ENCODE peak calls at places on chromosomes 12 and 14, in six cellular contexts. Y is A549, I is H1, B is HepG2, C is endothelial cell of umbilical vein, O is K562. E is an unnamed sample.
A peak's percentile ranks its signal among the peaks of the same experiment; 100 is the strongest.

GRCh38 chr14:50875359-50876090 is 3.7 kb downstream of the ABHD12B start:
- DNase-seq in C (no peak), B (peak; percentile 96), Y (no peak), I (no peak), O (no peak), E (no peak)

GRCh38 chr12:54329756-54330155 is 4.8 kb downstream of the COPZ1 start:
- DNase-seq in C (no peak), I (peak; percentile 25), B (peak; percentile 20), Y (no peak), O (no peak), E (no peak)

GRCh38 chr12:116916714-116917114 is 6.0 kb downstream of the FBXW8 start:
- DNase-seq in O (peak; percentile 83), Y (peak; percentile 90), I (no peak), C (peak; percentile 16), B (peak; percentile 95), E (no peak)

GRCh38 chr14:65788876-65789859 is 376.6 kb downstream of the FUT8 start:
- DNase-seq in B (peak; percentile 3), Y (no peak), O (no peak), I (no peak), C (no peak), E (no peak)

GRCh38 chr14:78968249-78968648 is 798.1 kb downstream of the NRXN3 start:
- DNase-seq in Y (no peak), C (no peak), O (no peak), B (no peak), I (no peak), E (no peak)

GRCh38 chr12:6613015-6613775 is 6.0 kb upstream of the CHD4 start:
- DNase-seq in O (peak; percentile 95), B (peak; percentile 62), I (no peak), Y (no peak), C (peak; percentile 28), E (peak; percentile 56)

GRCh38 chr14:105380656-105381210 is 17.6 kb upstream of the TEX22 start:
- DNase-seq in I (no peak), Y (no peak), O (no peak), C (no peak), B (no peak), E (no peak)

GRCh38 chr12:70606001-70606400 is 31.2 kb downstream of the PTPRB start:
- DNase-seq in C (peak; percentile 78), Y (no peak), I (no peak), O (no peak), B (peak; percentile 23), E (no peak)

GRCh38 chr12:118033331-118033730 is 16.8 kb downstream of the RFC5 start:
- DNase-seq in Y (no peak), C (peak; percentile 37), O (no peak), I (no peak), B (no peak), E (no peak)

GRCh38 chr12:65986047-65986446 is 144.5 kb downstream of the LLPH start:
- DNase-seq in C (peak; percentile 28), B (no peak), I (no peak), O (no peak), Y (peak; percentile 20), E (no peak)

GRCh38 chr14:100531591-100532121 is 55.6 kb downstream of the BEGAIN start:
- DNase-seq in C (no peak), B (no peak), O (no peak), I (no peak), Y (no peak), E (no peak)

GRCh38 chr12:75545636-75546035 is 34.2 kb upstream of the KRR1 start:
- DNase-seq in B (no peak), I (no peak), Y (no peak), O (no peak), C (no peak), E (no peak)

GRCh38 chr12:10715491-10715890 is 7.6 kb downstream of the YBX3 start:
- DNase-seq in I (no peak), O (no peak), B (no peak), Y (no peak), C (no peak), E (no peak)

GRCh38 chr12:65501935-65502334 is 223.5 kb downstream of the MSRB3 start:
- DNase-seq in O (no peak), Y (no peak), B (no peak), C (no peak), I (no peak), E (no peak)

GRCh38 chr12:124862768-124863408 is 776 bp downstream of the SCARB1 start:
- DNase-seq in I (no peak), C (peak; percentile 15), B (no peak), Y (no peak), O (peak; percentile 46), E (no peak)

GRCh38 chr14:56796259-56796658 is 14.0 kb downstream of the OTX2 start:
- DNase-seq in O (no peak), B (no peak), C (no peak), Y (no peak), I (no peak), E (no peak)

GRCh38 chr12:114895822-114896221 is 211.8 kb upstream of the TBX3 start:
- DNase-seq in C (no peak), Y (no peak), I (no peak), O (no peak), B (no peak), E (no peak)

GRCh38 chr12:71955946-71956345 is 17.3 kb downstream of the TPH2 start:
- DNase-seq in Y (no peak), O (no peak), B (no peak), C (no peak), I (no peak), E (no peak)

GRCh38 chr12:12685305-12685704 is 10.7 kb downstream of the GPR19 start:
- DNase-seq in O (no peak), Y (no peak), C (no peak), B (no peak), I (no peak), E (peak; percentile 53)

GRCh38 chr12:114306646-114307045 is 99.3 kb downstream of the TBX5 start:
- DNase-seq in B (no peak), I (no peak), Y (no peak), C (no peak), O (no peak), E (no peak)

GRCh38 chr12:11555743-11556625 is 93.5 kb upstream of the ETV6 start:
- DNase-seq in B (no peak), I (no peak), Y (no peak), C (no peak), O (peak; percentile 6), E (no peak)

GRCh38 chr12:125882141-125882540 is 816.9 kb downstream of the AACS start:
- DNase-seq in C (no peak), B (no peak), O (no peak), Y (no peak), I (no peak), E (no peak)

GRCh38 chr14:68246074-68246980 is 426.7 kb downstream of the RAD51B start:
- DNase-seq in Y (no peak), O (peak; percentile 33), B (no peak), I (no peak), C (peak; percentile 61), E (no peak)

GRCh38 chr12:132668191-132669088 is 18.7 kb downstream of the POLE start:
- DNase-seq in Y (no peak), I (no peak), O (no peak), B (no peak), C (no peak), E (no peak)

GRCh38 chr12:125183187-125184067 is 118.2 kb downstream of the AACS start:
- DNase-seq in Y (peak; percentile 71), O (peak; percentile 85), I (no peak), B (peak; percentile 39), C (peak; percentile 66), E (peak; percentile 91)

GRCh38 chr12:42568952-42569916 is 20.3 kb downstream of the PRICKLE1 start:
- DNase-seq in O (peak; percentile 61), Y (peak; percentile 75), B (peak; percentile 30), I (no peak), C (peak; percentile 72), E (no peak)

DNA sequence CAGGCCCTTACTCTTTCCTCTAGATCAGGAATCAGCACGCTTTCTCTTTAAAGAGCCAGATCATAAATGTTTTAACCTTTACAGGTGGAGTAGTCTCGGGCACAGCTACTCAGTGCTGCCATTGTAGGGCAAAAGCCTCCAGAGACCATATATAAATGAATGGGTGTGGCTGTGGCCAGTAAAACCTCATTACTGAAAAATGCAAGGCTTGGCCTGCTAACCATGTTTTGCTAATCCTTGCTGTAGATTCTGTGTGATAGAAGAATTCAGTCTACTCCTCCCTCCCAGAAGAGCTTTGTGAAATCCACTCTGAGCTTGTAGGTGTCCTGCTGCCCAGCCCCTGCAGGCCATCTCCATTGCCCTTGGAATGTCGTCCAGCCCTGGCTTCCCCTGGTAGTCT is 58.1 kb downstream of the HSP90AA1 start:
- DNase-seq in O (no peak), B (no peak), Y (no peak), C (no peak), I (no peak), E (no peak)
- TF ChIP-seq JUN in O (no peak), B (no peak), Y (no peak), C (no peak), I (no peak), E (no peak)

GRCh38 chr14:60106341-60106740 is 14.6 kb downstream of the PCNX4 start:
- DNase-seq in C (no peak), O (no peak), I (no peak), Y (no peak), B (no peak), E (no peak)

GRCh38 chr14:60095781-60096450 is 4.2 kb downstream of the PCNX4 start:
- DNase-seq in Y (no peak), C (no peak), B (no peak), I (no peak), O (no peak), E (no peak)

GRCh38 chr14:60102389-60102788 is 10.7 kb downstream of the PCNX4 start:
- DNase-seq in C (no peak), I (no peak), O (no peak), Y (no peak), B (no peak), E (no peak)

GRCh38 chr14:60097974-60098373 is 6.3 kb downstream of the PCNX4 start:
- DNase-seq in Y (no peak), I (no peak), C (no peak), O (peak; percentile 58), B (no peak), E (no peak)

GRCh38 chr14:60101801-60102200 is 10.1 kb downstream of the PCNX4 start:
- DNase-seq in B (no peak), I (no peak), Y (no peak), O (no peak), C (no peak), E (no peak)
- TF ChIP-seq JUN in B (no peak), I (no peak), Y (no peak), O (no peak), C (no peak), E (no peak)

DNA sequence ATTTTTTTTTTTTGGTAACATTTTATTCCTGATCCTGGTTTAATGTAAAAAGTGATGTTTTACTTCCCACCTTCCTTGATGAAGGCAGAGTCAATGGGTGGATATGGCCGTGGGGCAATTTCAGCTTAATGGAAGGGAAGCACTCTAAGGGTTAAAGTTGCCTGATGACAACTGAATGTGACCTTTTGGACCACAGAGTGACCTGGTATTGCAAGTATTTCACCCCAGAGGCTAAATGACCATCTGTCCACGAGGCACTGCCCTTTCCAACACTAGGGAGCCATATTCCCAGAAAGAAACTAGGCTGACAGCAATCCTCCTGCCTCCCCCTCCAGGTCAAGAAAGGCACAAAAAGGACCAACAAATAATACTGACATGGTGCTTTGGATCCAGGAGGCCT is 4.8 kb downstream of the CCDC177 start:
- DNase-seq in B (no peak), Y (no peak), O (no peak), C (no peak), I (no peak), E (no peak)
- TF ChIP-seq JUN in B (no peak), Y (no peak), O (no peak), C (no peak), I (no peak), E (no peak)

GRCh38 chr14:76957224-76957881 is 71.2 kb downstream of the IRF2BPL start:
- DNase-seq in O (peak; percentile 37), Y (no peak), B (no peak), C (peak; percentile 48), I (no peak), E (no peak)
- TF ChIP-seq JUN in O (no peak), Y (no peak), B (no peak), C (no peak), I (no peak), E (no peak)

E was measured in WTC11.